ENCODE peak calls at places on chromosome 13, in eight cellular contexts. U is progenitor cell of endocrine pancreas; J is stimulated activated CD4-positive, alpha-beta T cell treated with anti-CD3 and anti-CD28 coated beads, TNF-alpha, amount 100 ng/mL, for 1 hour; D is fibroblast of villous mesenchyme; S is nucleus accumbens; N is neural crest cell; A is tibial nerve; O is ascending aorta. W is an unnamed sample.

GRCh38 chr13:40916207-40916998 is 102.7 kb downstream of the ELF1 start:
- DNase-seq in U (no peak), J (no peak), D (peak), S (no peak), N (no peak), A (no peak), O (no peak), W (no peak)

GRCh38 chr13:50668044-50668443 is 175.4 kb downstream of the DLEU7 start:
- DNase-seq in U (no peak), J (no peak), D (no peak), S (no peak), N (no peak), A (no peak), O (no peak), W (no peak)

GRCh38 chr13:53191091-53191490 is 162.5 kb downstream of the OLFM4 start:
- DNase-seq in U (no peak), J (no peak), D (no peak), S (no peak), N (no peak), A (no peak), O (no peak), W (no peak)

GRCh38 chr13:30730526-30730925 is 4.8 kb upstream of the ALOX5AP start:
- DNase-seq in U (no peak), J (no peak), D (no peak), S (no peak), N (peak), A (no peak), O (no peak), W (no peak)

GRCh38 chr13:27183561-27184147 is 12.0 kb upstream of the USP12 start:
- DNase-seq in U (no peak), J (no peak), D (peak), S (no peak), N (no peak), A (no peak), O (no peak), W (no peak)

GRCh38 chr13:46288570-46289259 is 77.0 kb downstream of the LRRC63 start:
- DNase-seq in U (no peak), J (no peak), D (peak), S (no peak), N (no peak), A (no peak), O (no peak), W (peak)

GRCh38 chr13:114097893-114098688 is 34.3 kb downstream of the RASA3 start:
- DNase-seq in U (no peak), J (no peak), D (no peak), S (no peak), N (no peak), A (peak), O (peak), W (no peak)

GRCh38 chr13:85148009-85148408 is 651.2 kb downstream of the SLITRK6 start:
- DNase-seq in U (no peak), J (no peak), D (no peak), S (no peak), N (no peak), A (no peak), O (no peak), W (no peak)

GRCh38 chr13:78784017-78784745 is 125.2 kb upstream of the OBI1 start:
- DNase-seq in U (no peak), J (no peak), D (no peak), S (no peak), N (no peak), A (no peak), O (no peak), W (no peak)

GRCh38 chr13:101523154-101523669 is 70.7 kb downstream of the ITGBL1 start:
- DNase-seq in U (no peak), J (no peak), D (no peak), S (no peak), N (no peak), A (no peak), O (no peak), W (no peak)

GRCh38 chr13:42821437-42821836 is 40.1 kb downstream of the FAM216B start:
- DNase-seq in U (no peak), J (no peak), D (peak), S (no peak), N (no peak), A (no peak), O (no peak), W (peak)

GRCh38 chr13:97574926-97575325 is 141.0 kb downstream of the RAP2A start:
- DNase-seq in U (no peak), J (no peak), D (peak), S (no peak), N (no peak), A (no peak), O (no peak), W (no peak)

GRCh38 chr13:79463604-79464003 is 17.4 kb upstream of the NDFIP2 start:
- DNase-seq in U (no peak), J (no peak), D (no peak), S (no peak), N (no peak), A (no peak), O (no peak), W (no peak)

GRCh38 chr13:69291292-69291906 is 816.2 kb upstream of the ATXN8OS start:
- DNase-seq in U (no peak), J (no peak), D (no peak), S (no peak), N (no peak), A (no peak), O (no peak), W (no peak)

GRCh38 chr13:19158006-19158405 is 23.6 kb downstream of the TUBA3C start:
- DNase-seq in U (no peak), J (no peak), D (no peak), S (no peak), N (no peak), A (no peak), O (no peak), W (no peak)

W was measured in smooth muscle cell of the brain vasculature.